ENCODE peak calls at places on chromosomes 3 and 15, in five cellular contexts. J is astrocyte, B is glutamatergic neuron, A is GM12865, W is hepatocyte. X is an unnamed sample.

GRCh38 chr3:53250881-53251605 is 4.8 kb downstream of the TKT start:
- DNase-seq in J (no peak), B (no peak), A (no peak), W (no peak), X (no peak)

GRCh38 chr3:20401253-20401652 is 215.2 kb upstream of the SGO1 start:
- DNase-seq in J (no peak), B (no peak), A (no peak), W (no peak), X (no peak)

GRCh38 chr3:171116365-171116764 is 89.8 kb upstream of the SLC2A2 start:
- DNase-seq in J (peak), B (no peak), A (no peak), W (no peak), X (no peak)

GRCh38 chr3:119575507-119575906 is 3.8 kb upstream of the ADPRH start:
- DNase-seq in J (no peak), B (no peak), A (no peak), W (no peak), X (no peak)

GRCh38 chr3:81249540-81250029 is 511.9 kb downstream of the GBE1 start:
- DNase-seq in J (peak), B (no peak), A (peak), W (peak), X (peak)

GRCh38 chr3:196967412-196968232 is 1.0 kb downstream of the PIGZ start:
- DNase-seq in J (no peak), B (no peak), A (no peak), W (no peak), X (no peak)

GRCh38 chr3:96966181-96966929 is 152.0 kb downstream of the EPHA6 start:
- DNase-seq in J (no peak), B (no peak), A (no peak), W (no peak), X (no peak)

GRCh38 chr3:187706966-187707365 is 4.6 kb upstream of the RTP2 start:
- DNase-seq in J (no peak), B (no peak), A (no peak), W (no peak), X (no peak)

GRCh38 chr3:66912306-66912705 is 85.8 kb upstream of the KBTBD8 start:
- DNase-seq in J (no peak), B (no peak), A (no peak), W (no peak), X (no peak)

GRCh38 chr3:61894988-61895935 is 333.9 kb downstream of the PTPRG start:
- DNase-seq in J (peak), B (no peak), A (peak), W (peak), X (peak)

GRCh38 chr3:133701435-133702358 is 40.0 kb upstream of the TOPBP1 start:
- DNase-seq in J (no peak), B (no peak), A (no peak), W (no peak), X (no peak)

GRCh38 chr15:42018306-42019224 is 2.3 kb downstream of the PLA2G4E start:
- DNase-seq in J (no peak), B (no peak), A (no peak), W (no peak), X (no peak)

GRCh38 chr15:78167227-78167888 is 18.2 kb downstream of the IDH3A start:
- DNase-seq in J (no peak), B (no peak), A (peak), W (no peak), X (peak)

GRCh38 chr15:28982886-28983285 is 97.1 kb downstream of the APBA2 start:
- DNase-seq in J (no peak), B (no peak), A (no peak), W (no peak), X (no peak)

GRCh38 chr15:90956551-90957104 is 1.9 kb downstream of the RCCD1 start:
- DNase-seq in J (peak), B (peak), A (peak), W (peak), X (peak)

GRCh38 chr3:10600159-10601125 is 95.1 kb upstream of the ATP2B2 start:
- DNase-seq in J (peak), B (no peak), A (no peak), W (no peak), X (no peak)

GRCh38 chr3:143078883-143079282 is 40.7 kb upstream of the CHST2 start:
- DNase-seq in J (peak), B (no peak), A (no peak), W (no peak), X (no peak)

GRCh38 chr15:45454825-45455224 is 67.7 kb downstream of the SLC30A4 start:
- DNase-seq in J (peak), B (no peak), A (peak), W (peak), X (peak)

GRCh38 chr15:28978011-28978378 is 92.2 kb downstream of the APBA2 start:
- DNase-seq in J (no peak), B (no peak), A (no peak), W (no peak), X (no peak)

GRCh38 chr3:96017556-96017955 is 796.8 kb upstream of the EPHA6 start:
- DNase-seq in J (no peak), B (no peak), A (no peak), W (no peak), X (no peak)

GRCh38 chr15:64825431-64826294 is at the start of gene PIF1:
- DNase-seq in J (peak), B (peak), A (peak), W (peak), X (peak)

DNA sequence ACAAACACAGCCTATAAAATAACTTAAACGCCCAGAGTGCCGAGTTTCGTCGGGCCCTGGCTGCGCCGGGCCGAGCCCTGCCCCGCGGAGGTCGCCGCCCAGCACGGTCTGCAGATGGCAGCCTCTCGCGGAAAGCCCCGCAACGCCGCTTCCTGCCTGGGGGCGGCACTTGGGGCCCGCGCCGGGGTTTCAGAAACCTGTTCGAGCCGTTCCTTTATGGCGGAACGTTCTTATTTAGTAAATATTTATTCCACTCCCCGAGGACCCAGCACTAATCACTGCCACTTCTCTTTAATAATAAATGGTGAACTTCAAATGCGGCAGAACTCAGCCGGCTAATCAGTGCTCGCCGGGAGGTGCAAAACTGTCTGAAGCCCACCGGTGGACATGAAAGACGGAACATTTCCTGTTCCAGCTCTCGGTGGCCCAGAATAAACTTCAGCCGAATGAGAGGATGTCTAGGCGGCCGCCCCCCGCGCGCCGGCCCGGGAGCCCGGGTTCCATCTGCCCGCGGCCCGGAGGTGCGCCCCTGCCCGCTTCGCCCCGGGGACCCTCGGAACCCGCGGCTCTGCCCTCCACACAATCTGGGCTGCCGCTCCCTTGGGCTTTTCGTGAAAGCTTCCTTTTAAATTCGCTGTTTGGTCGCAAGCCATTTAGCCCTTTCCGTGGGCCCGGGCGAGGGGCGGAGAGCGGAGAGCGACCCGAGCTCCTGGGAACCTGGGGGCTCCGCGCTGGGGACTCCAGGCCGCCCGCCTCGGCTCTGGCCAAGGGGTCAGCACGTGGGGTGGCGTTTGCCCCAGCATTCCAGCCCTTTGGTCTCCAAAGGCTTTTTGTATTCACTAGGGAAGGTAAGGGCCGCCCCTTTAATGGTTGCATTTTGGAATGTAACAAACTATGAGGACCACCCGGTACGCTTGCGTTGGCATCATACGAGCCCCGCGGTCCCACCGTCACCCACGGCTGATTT is 110.8 kb upstream of the ATP11B start:
- DNase-seq in J (peak), B (peak), A (peak), W (peak), X (peak)
- TF ChIP-seq CTCF in J (peak), B (peak), A (peak), W (peak), X (peak)

GRCh38 chr3:17143893-17144664 is 259.3 kb downstream of the PLCL2 start:
- DNase-seq in J (no peak), B (no peak), A (no peak), W (no peak), X (no peak)

GRCh38 chr3:17141699-17142098 is 256.9 kb downstream of the PLCL2 start:
- DNase-seq in J (no peak), B (no peak), A (no peak), W (no peak), X (no peak)

GRCh38 chr3:17142516-17142915 is 257.8 kb downstream of the PLCL2 start:
- DNase-seq in J (no peak), B (no peak), A (no peak), W (no peak), X (no peak)

GRCh38 chr3:17138246-17139039 is 253.7 kb downstream of the PLCL2 start:
- DNase-seq in J (no peak), B (no peak), A (no peak), W (no peak), X (no peak)

DNA sequence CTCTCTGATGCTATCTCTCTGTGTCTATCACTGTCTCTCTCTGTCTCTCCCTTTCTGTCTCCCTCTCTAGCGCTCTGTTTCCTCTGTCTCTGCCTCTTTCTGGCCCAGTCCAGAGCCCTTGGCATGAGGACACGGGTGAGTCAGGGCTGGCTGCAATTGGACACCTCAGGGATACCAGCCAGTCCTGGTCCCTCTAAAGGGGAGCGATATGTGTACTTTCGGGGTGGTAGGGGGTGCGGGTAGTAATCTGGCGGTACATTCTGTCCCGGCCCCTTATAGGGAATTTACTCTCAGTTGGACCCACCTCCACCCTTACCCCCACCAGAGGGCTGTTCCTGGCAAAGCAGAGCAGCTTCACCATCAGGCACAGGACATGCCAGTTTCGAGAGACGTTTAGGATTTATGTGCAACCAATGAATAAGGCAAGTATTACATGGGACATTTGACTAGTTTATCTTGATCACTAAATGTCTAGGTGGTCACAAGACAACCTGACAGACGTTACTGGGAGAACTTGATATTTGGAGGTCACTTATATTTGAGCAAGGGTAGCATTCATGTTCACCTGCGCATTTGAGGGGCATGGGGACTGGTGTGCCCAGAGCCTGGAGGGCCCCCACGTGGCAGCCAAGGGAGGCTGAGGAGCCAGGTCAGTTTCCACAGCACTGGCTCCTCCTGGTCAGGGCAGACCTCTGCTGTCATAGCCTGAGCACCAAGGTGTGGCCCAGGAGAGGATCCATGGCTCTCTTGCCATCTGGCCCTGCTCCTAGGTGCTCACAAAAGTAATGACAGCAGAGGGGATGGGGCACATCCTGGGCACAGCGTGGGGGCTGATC is 256.1 kb downstream of the PLCL2 start:
- DNase-seq in J (no peak), B (no peak), A (peak), W (no peak), X (no peak)
- TF ChIP-seq CTCF in J (no peak), B (no peak), A (peak), W (no peak), X (peak)

GRCh38 chr3:84292113-84292512 is 666.7 kb upstream of the CADM2 start:
- DNase-seq in J (no peak), B (no peak), A (no peak), W (no peak), X (no peak)
- TF ChIP-seq CTCF in J (no peak), B (no peak), A (no peak), W (no peak), X (no peak)

DNA sequence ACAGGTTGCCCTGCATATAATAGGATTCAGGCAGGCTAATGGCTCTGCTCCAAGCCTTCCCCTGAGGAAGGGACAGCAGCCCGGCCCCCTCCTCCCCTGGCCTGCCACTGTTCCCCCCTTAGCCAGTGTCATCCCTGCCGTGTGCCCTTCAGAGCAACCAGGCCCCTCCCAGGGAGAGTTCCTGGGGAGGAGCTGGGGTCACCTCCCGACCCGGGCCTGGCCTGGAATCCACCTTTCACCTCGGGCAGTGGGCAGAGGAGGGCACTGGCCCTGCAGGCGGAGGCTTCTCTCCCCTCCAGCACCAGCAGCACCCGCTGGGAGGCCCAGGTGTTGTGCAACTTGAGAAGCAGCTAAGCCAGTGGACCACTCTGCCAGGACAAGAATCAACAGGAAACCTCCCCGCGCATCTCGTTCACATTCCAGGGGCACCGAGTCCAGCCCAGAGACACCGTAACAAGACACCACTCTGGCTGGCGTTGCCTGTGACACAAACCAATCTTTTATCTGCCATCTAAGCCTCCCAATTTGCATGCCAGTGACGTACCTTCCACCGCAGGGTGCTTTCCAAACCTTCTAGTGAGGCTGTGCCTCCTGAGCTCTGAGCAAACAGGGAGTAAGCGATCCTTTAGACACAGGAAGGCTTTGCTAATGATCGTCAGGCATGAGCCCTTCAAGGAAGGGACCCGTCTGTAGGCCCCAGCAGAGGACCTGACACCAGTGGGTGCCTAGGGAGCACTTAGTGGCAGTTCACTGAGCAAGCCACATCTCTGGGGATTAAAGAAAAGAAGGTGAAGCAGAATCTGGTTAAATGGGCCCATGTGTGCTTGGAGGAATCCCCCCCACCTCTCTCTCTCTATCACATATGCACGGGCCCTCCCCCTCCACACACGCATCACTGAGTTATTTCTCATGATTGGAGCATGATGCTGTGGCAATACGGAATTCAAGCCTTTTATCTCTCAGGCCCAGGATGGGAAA is 98.9 kb upstream of the TLE3 start:
- DNase-seq in J (peak), B (no peak), A (peak), W (peak), X (peak)
- TF ChIP-seq CTCF in J (no peak), B (no peak), A (no peak), W (no peak), X (no peak)

GRCh38 chr3:98777801-98778220 is 14.7 kb downstream of the ST3GAL6 start:
- DNase-seq in J (peak), B (no peak), A (no peak), W (peak), X (no peak)
- TF ChIP-seq CTCF in J (no peak), B (no peak), A (no peak), W (no peak), X (no peak)

X was measured in GM20000.